ENCODE peak calls at places on chromosomes 3 and 15, in four cellular contexts. B, O, V and M are unnamed samples.

GRCh38 chr3:188184160-188184559 is 30.2 kb downstream of the LPP start:
- DNase-seq in B (no peak), V (no peak), O (no peak), M (no peak)

GRCh38 chr3:124217542-124217941 is 225.6 kb upstream of the ROPN1 start:
- DNase-seq in V (peak; percentile 54), B (peak; percentile 69), O (peak; percentile 86), M (peak; percentile 9)

GRCh38 chr3:23720885-23721284 is 84.9 kb upstream of the UBE2E1 start:
- DNase-seq in O (peak; percentile 48), V (no peak), B (no peak), M (no peak)

GRCh38 chr15:51380999-51381806 is 39.7 kb downstream of the GLDN start:
- DNase-seq in V (peak; percentile 61), B (peak; percentile 72), O (peak; percentile 75), M (peak; percentile 72)

GRCh38 chr3:32285910-32286309 is 47.4 kb downstream of the CMTM8 start:
- DNase-seq in V (no peak), O (no peak), B (no peak), M (no peak)

GRCh38 chr3:13782501-13782900 is 97.4 kb downstream of the WNT7A start:
- DNase-seq in O (no peak), V (no peak), B (no peak), M (no peak)

GRCh38 chr3:28867836-28868235 is 413.0 kb upstream of the RBMS3 start:
- DNase-seq in O (no peak), V (no peak), B (no peak), M (no peak)

GRCh38 chr15:42919794-42920280 is 741 bp downstream of the TTBK2 start:
- DNase-seq in V (peak; percentile 15), O (peak; percentile 66), B (no peak), M (no peak)

GRCh38 chr3:31230425-31230824 is 302.3 kb upstream of the STT3B start:
- DNase-seq in O (no peak), B (no peak), V (no peak), M (no peak)

GRCh38 chr3:87228316-87228715 is 1.2 kb downstream of the CHMP2B start:
- DNase-seq in B (no peak), V (no peak), O (peak; percentile 49), M (no peak)

GRCh38 chr3:178353292-178353814 is 182.9 kb upstream of the KCNMB2 start:
- DNase-seq in O (no peak), B (no peak), V (no peak), M (no peak)

GRCh38 chr3:128994581-128995161 is 795 bp upstream of the CFAP92 start:
- DNase-seq in V (peak; percentile 2), O (no peak), B (no peak), M (no peak)

GRCh38 chr3:40620151-40620550 is 95.4 kb downstream of the ZNF621 start:
- DNase-seq in V (no peak), O (peak; percentile 10), B (no peak), M (no peak)

GRCh38 chr3:139447486-139447885 is 28.8 kb downstream of the RBP2 start:
- DNase-seq in O (no peak), V (no peak), B (no peak), M (no peak)

GRCh38 chr3:157088133-157088488 is 71.8 kb downstream of the CCNL1 start:
- DNase-seq in V (no peak), B (no peak), O (no peak), M (no peak)

GRCh38 chr15:31317033-31317979 is 9.3 kb upstream of the KLF13 start:
- DNase-seq in V (no peak), O (no peak), B (no peak), M (no peak)

GRCh38 chr3:13594146-13594545 is 45.2 kb downstream of the FBLN2 start:
- DNase-seq in B (no peak), O (no peak), V (no peak), M (no peak)

GRCh38 chr15:45399381-45400212 is 21.3 kb upstream of the GATM start:
- DNase-seq in B (peak; percentile 52), V (no peak), O (peak; percentile 70), M (peak; percentile 67)

GRCh38 chr3:69671082-69671952 is 67.9 kb upstream of the MITF start:
- DNase-seq in V (peak; percentile 18), B (peak; percentile 46), O (peak; percentile 57), M (peak; percentile 42)

GRCh38 chr3:31692714-31693113 is 160.0 kb downstream of the STT3B start:
- DNase-seq in O (no peak), V (no peak), B (no peak), M (no peak)

GRCh38 chr3:43161684-43162512 is 56.0 kb upstream of the POMGNT2 start:
- DNase-seq in B (peak; percentile 2), V (no peak), O (peak; percentile 63), M (peak; percentile 31)

GRCh38 chr3:14900881-14901873 is 46.2 kb upstream of the NR2C2 start:
- DNase-seq in V (no peak), B (no peak), O (no peak), M (no peak)

GRCh38 chr15:76429661-76430060 is 93.1 kb downstream of the ISL2 start:
- DNase-seq in B (no peak), V (no peak), O (no peak), M (no peak)

GRCh38 chr3:37054370-37054769 is 61.1 kb downstream of the MLH1 start:
- DNase-seq in O (no peak), B (no peak), V (no peak), M (peak; percentile 21)

GRCh38 chr3:158074591-158074990 is 31.6 kb downstream of the SHOX2 start:
- DNase-seq in O (no peak), B (no peak), V (no peak), M (no peak)

GRCh38 chr3:179750720-179751328 is 98.0 kb downstream of the USP13 start:
- DNase-seq in B (peak; percentile 3), O (peak; percentile 26), V (no peak), M (no peak)

GRCh38 chr3:114519415-114519814 is 225.6 kb downstream of the TIGIT start:
- DNase-seq in V (no peak), B (no peak), O (peak; percentile 65), M (peak; percentile 4)

GRCh38 chr3:42067324-42067723 is 23.8 kb upstream of the TRAK1 start:
- DNase-seq in O (no peak), V (no peak), B (no peak), M (no peak)

GRCh38 chr15:79724312-79724711 is 172.5 kb downstream of the MTHFS start:
- DNase-seq in V (no peak), B (no peak), O (peak; percentile 3), M (no peak)

GRCh38 chr3:100879445-100879844 is 113.8 kb downstream of the ABI3BP start:
- DNase-seq in O (no peak), V (no peak), B (no peak), M (no peak)

GRCh38 chr15:88543065-88543776 is 3.3 kb downstream of the DET1 start:
- DNase-seq in O (no peak), V (no peak), B (no peak), M (no peak)

GRCh38 chr15:94704421-94704820 is 473.1 kb downstream of the MCTP2 start:
- DNase-seq in B (no peak), O (no peak), V (no peak), M (no peak)

GRCh38 chr15:101307048-101307896 is 12.2 kb upstream of the SNRPA1 start:
- DNase-seq in V (no peak), B (no peak), O (no peak), M (no peak)